ENCODE peak calls at places on chromosomes 7 and 10, in ten cellular contexts. One of them, this sample, is unnamed.

GRCh38 chr7:139548302-139549028 is 25.0 kb downstream of the CLEC2L start:
- DNase-seq in coronary artery: no peak
- DNase-seq in RWPE1: no peak
- DNase-seq in cardiac muscle cell: no peak
- DNase-seq in IMR-90: no peak
- DNase-seq in ovary: no peak
- DNase-seq in astrocyte of the cerebellum: no peak
- DNase-seq in GM12864: no peak
- DNase-seq in GM06990: no peak
- DNase-seq in B cell: no peak
- DNase-seq in this sample: no peak

GRCh38 chr10:70481831-70482530 is 3.4 kb downstream of the PALD1 start:
- DNase-seq in coronary artery: no peak
- DNase-seq in RWPE1: no peak
- DNase-seq in cardiac muscle cell: peak; percentile 41
- DNase-seq in IMR-90: no peak
- DNase-seq in ovary: peak; percentile 46
- DNase-seq in astrocyte of the cerebellum: no peak
- DNase-seq in GM12864: no peak
- DNase-seq in GM06990: no peak
- DNase-seq in B cell: no peak
- DNase-seq in this sample: peak; percentile 23

GRCh38 chr7:38300175-38300574 is 26.7 kb upstream of the TARP start:
- DNase-seq in coronary artery: no peak
- DNase-seq in RWPE1: no peak
- DNase-seq in cardiac muscle cell: no peak
- DNase-seq in IMR-90: no peak
- DNase-seq in ovary: no peak
- DNase-seq in astrocyte of the cerebellum: no peak
- DNase-seq in GM12864: no peak
- DNase-seq in GM06990: no peak
- DNase-seq in B cell: no peak
- DNase-seq in this sample: no peak

GRCh38 chr7:11252011-11252607 is 278.4 kb downstream of the PHF14 start:
- DNase-seq in coronary artery: no peak
- DNase-seq in RWPE1: no peak
- DNase-seq in cardiac muscle cell: no peak
- DNase-seq in IMR-90: no peak
- DNase-seq in ovary: no peak
- DNase-seq in astrocyte of the cerebellum: no peak
- DNase-seq in GM12864: no peak
- DNase-seq in GM06990: no peak
- DNase-seq in B cell: no peak
- DNase-seq in this sample: no peak

GRCh38 chr7:29806793-29807178 is 478 bp downstream of the WIPF3 start:
- DNase-seq in coronary artery: no peak
- DNase-seq in RWPE1: no peak
- DNase-seq in cardiac muscle cell: no peak
- DNase-seq in IMR-90: no peak
- DNase-seq in ovary: peak; percentile 36
- DNase-seq in astrocyte of the cerebellum: no peak
- DNase-seq in GM12864: no peak
- DNase-seq in GM06990: no peak
- DNase-seq in B cell: no peak
- DNase-seq in this sample: no peak

GRCh38 chr10:14414901-14415300 is 84.2 kb upstream of the FRMD4A start:
- DNase-seq in coronary artery: no peak
- DNase-seq in RWPE1: no peak
- DNase-seq in cardiac muscle cell: no peak
- DNase-seq in IMR-90: peak; percentile 85
- DNase-seq in ovary: no peak
- DNase-seq in astrocyte of the cerebellum: peak; percentile 45
- DNase-seq in GM12864: no peak
- DNase-seq in GM06990: no peak
- DNase-seq in B cell: no peak
- DNase-seq in this sample: no peak

GRCh38 chr10:68333905-68334431 is 1.2 kb upstream of the PBLD start:
- DNase-seq in coronary artery: no peak
- DNase-seq in RWPE1: no peak
- DNase-seq in cardiac muscle cell: no peak
- DNase-seq in IMR-90: no peak
- DNase-seq in ovary: no peak
- DNase-seq in astrocyte of the cerebellum: no peak
- DNase-seq in GM12864: no peak
- DNase-seq in GM06990: no peak
- DNase-seq in B cell: no peak
- DNase-seq in this sample: no peak

GRCh38 chr7:75842836-75843446 is 29.3 kb upstream of the CCL24 start:
- DNase-seq in coronary artery: no peak
- DNase-seq in RWPE1: peak; percentile 85
- DNase-seq in cardiac muscle cell: no peak
- DNase-seq in IMR-90: peak; percentile 93
- DNase-seq in ovary: peak; percentile 31
- DNase-seq in astrocyte of the cerebellum: peak; percentile 66
- DNase-seq in GM12864: peak; percentile 50
- DNase-seq in GM06990: peak; percentile 64
- DNase-seq in B cell: no peak
- DNase-seq in this sample: no peak

GRCh38 chr7:999149-999883 is 16.3 kb downstream of the CYP2W1 start:
- DNase-seq in coronary artery: no peak
- DNase-seq in RWPE1: no peak
- DNase-seq in cardiac muscle cell: no peak
- DNase-seq in IMR-90: no peak
- DNase-seq in ovary: no peak
- DNase-seq in astrocyte of the cerebellum: no peak
- DNase-seq in GM12864: no peak
- DNase-seq in GM06990: no peak
- DNase-seq in B cell: no peak
- DNase-seq in this sample: no peak

GRCh38 chr7:999921-1000593 is 17.1 kb downstream of the CYP2W1 start:
- DNase-seq in coronary artery: no peak
- DNase-seq in RWPE1: no peak
- DNase-seq in cardiac muscle cell: no peak
- DNase-seq in IMR-90: no peak
- DNase-seq in ovary: no peak
- DNase-seq in astrocyte of the cerebellum: no peak
- DNase-seq in GM12864: peak; percentile 68
- DNase-seq in GM06990: peak; percentile 65
- DNase-seq in B cell: peak; percentile 42
- DNase-seq in this sample: no peak

GRCh38 chr7:995571-995970 is 12.6 kb downstream of the CYP2W1 start:
- DNase-seq in coronary artery: no peak
- DNase-seq in RWPE1: no peak
- DNase-seq in cardiac muscle cell: no peak
- DNase-seq in IMR-90: no peak
- DNase-seq in ovary: no peak
- DNase-seq in astrocyte of the cerebellum: no peak
- DNase-seq in GM12864: no peak
- DNase-seq in GM06990: no peak
- DNase-seq in B cell: no peak
- DNase-seq in this sample: no peak

GRCh38 chr7:996089-996872 is 13.3 kb downstream of the CYP2W1 start:
- DNase-seq in coronary artery: no peak
- DNase-seq in RWPE1: no peak
- DNase-seq in cardiac muscle cell: no peak
- DNase-seq in IMR-90: no peak
- DNase-seq in ovary: no peak
- DNase-seq in astrocyte of the cerebellum: no peak
- DNase-seq in GM12864: no peak
- DNase-seq in GM06990: no peak
- DNase-seq in B cell: no peak
- DNase-seq in this sample: no peak

GRCh38 chr7:997404-998395 is 14.7 kb downstream of the CYP2W1 start:
- DNase-seq in coronary artery: no peak
- DNase-seq in RWPE1: no peak
- DNase-seq in cardiac muscle cell: no peak
- DNase-seq in IMR-90: no peak
- DNase-seq in ovary: no peak
- DNase-seq in astrocyte of the cerebellum: no peak
- DNase-seq in GM12864: no peak
- DNase-seq in GM06990: no peak
- DNase-seq in B cell: no peak
- DNase-seq in this sample: no peak
- TF ChIP-seq CTCF in coronary artery: no peak
- TF ChIP-seq CTCF in RWPE1: no peak
- TF ChIP-seq CTCF in cardiac muscle cell: no peak
- TF ChIP-seq CTCF in IMR-90: no peak
- TF ChIP-seq CTCF in ovary: no peak
- TF ChIP-seq CTCF in astrocyte of the cerebellum: no peak
- TF ChIP-seq CTCF in GM12864: no peak
- TF ChIP-seq CTCF in GM06990: no peak
- TF ChIP-seq CTCF in B cell: peak; percentile 8
- TF ChIP-seq CTCF in this sample: no peak

GRCh38 chr10:110192552-110192951 is 14.9 kb upstream of the MXI1 start:
- DNase-seq in coronary artery: no peak
- DNase-seq in RWPE1: no peak
- DNase-seq in cardiac muscle cell: no peak
- DNase-seq in IMR-90: no peak
- DNase-seq in ovary: no peak
- DNase-seq in astrocyte of the cerebellum: no peak
- DNase-seq in GM12864: no peak
- DNase-seq in GM06990: no peak
- DNase-seq in B cell: no peak
- DNase-seq in this sample: no peak
- TF ChIP-seq CTCF in coronary artery: no peak
- TF ChIP-seq CTCF in RWPE1: no peak
- TF ChIP-seq CTCF in cardiac muscle cell: peak; percentile 13
- TF ChIP-seq CTCF in IMR-90: no peak
- TF ChIP-seq CTCF in ovary: no peak
- TF ChIP-seq CTCF in astrocyte of the cerebellum: no peak
- TF ChIP-seq CTCF in GM12864: peak; percentile 29
- TF ChIP-seq CTCF in GM06990: peak; percentile 19
- TF ChIP-seq CTCF in B cell: no peak
- TF ChIP-seq CTCF in this sample: no peak

GRCh38 chr10:5590816-5591215 is 66.1 kb downstream of the CALML3 start:
- DNase-seq in coronary artery: no peak
- DNase-seq in RWPE1: no peak
- DNase-seq in cardiac muscle cell: peak; percentile 40
- DNase-seq in IMR-90: no peak
- DNase-seq in ovary: no peak
- DNase-seq in astrocyte of the cerebellum: no peak
- DNase-seq in GM12864: no peak
- DNase-seq in GM06990: no peak
- DNase-seq in B cell: no peak
- DNase-seq in this sample: no peak

GRCh38 chr10:5589071-5589962 is 64.6 kb downstream of the CALML3 start:
- DNase-seq in coronary artery: no peak
- DNase-seq in RWPE1: no peak
- DNase-seq in cardiac muscle cell: no peak
- DNase-seq in IMR-90: no peak
- DNase-seq in ovary: no peak
- DNase-seq in astrocyte of the cerebellum: no peak
- DNase-seq in GM12864: no peak
- DNase-seq in GM06990: no peak
- DNase-seq in B cell: no peak
- DNase-seq in this sample: no peak

GRCh38 chr10:5591336-5591824 is 66.6 kb downstream of the CALML3 start:
- DNase-seq in coronary artery: no peak
- DNase-seq in RWPE1: no peak
- DNase-seq in cardiac muscle cell: no peak
- DNase-seq in IMR-90: no peak
- DNase-seq in ovary: no peak
- DNase-seq in astrocyte of the cerebellum: no peak
- DNase-seq in GM12864: no peak
- DNase-seq in GM06990: no peak
- DNase-seq in B cell: no peak
- DNase-seq in this sample: no peak

GRCh38 chr10:5588603-5589002 is 63.8 kb downstream of the CALML3 start:
- DNase-seq in coronary artery: no peak
- DNase-seq in RWPE1: no peak
- DNase-seq in cardiac muscle cell: no peak
- DNase-seq in IMR-90: no peak
- DNase-seq in ovary: no peak
- DNase-seq in astrocyte of the cerebellum: no peak
- DNase-seq in GM12864: no peak
- DNase-seq in GM06990: no peak
- DNase-seq in B cell: no peak
- DNase-seq in this sample: no peak

DNA sequence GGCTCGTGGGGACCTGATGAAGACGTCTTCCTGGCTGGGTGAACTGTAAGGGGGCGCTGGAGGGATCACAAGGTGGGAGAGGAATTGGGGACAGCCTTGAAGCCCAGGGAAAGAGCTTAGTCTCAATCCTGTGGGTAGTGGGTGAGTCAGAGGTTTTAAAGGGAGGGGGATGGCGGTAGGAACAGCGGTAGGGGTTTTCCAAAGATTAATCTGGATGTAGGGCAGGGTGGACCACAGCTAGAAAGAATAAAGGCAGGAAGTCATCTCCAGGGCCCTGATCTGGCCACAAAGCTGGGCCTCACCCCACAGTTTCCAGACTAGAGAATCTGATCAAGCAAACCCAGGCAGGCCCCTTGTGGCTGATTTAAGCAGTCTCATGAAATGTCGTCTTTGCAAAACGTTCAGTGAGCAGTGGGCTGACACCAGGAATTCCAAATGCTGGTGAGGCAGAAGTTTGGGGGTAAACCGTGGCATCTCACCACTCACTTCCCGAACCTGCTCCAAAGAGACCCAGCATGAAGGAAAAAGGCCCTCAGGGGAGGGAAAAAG is 65.3 kb downstream of the CALML3 start:
- DNase-seq in coronary artery: no peak
- DNase-seq in RWPE1: no peak
- DNase-seq in cardiac muscle cell: no peak
- DNase-seq in IMR-90: peak; percentile 76
- DNase-seq in ovary: no peak
- DNase-seq in astrocyte of the cerebellum: peak; percentile 53
- DNase-seq in GM12864: no peak
- DNase-seq in GM06990: no peak
- DNase-seq in B cell: no peak
- DNase-seq in this sample: no peak
- TF ChIP-seq CTCF in coronary artery: no peak
- TF ChIP-seq CTCF in RWPE1: no peak
- TF ChIP-seq CTCF in cardiac muscle cell: peak; percentile 39
- TF ChIP-seq CTCF in IMR-90: peak; percentile 27
- TF ChIP-seq CTCF in ovary: no peak
- TF ChIP-seq CTCF in astrocyte of the cerebellum: peak; percentile 59
- TF ChIP-seq CTCF in GM12864: peak; percentile 15
- TF ChIP-seq CTCF in GM06990: no peak
- TF ChIP-seq CTCF in B cell: no peak
- TF ChIP-seq CTCF in this sample: no peak

GRCh38 chr7:32941996-32942782 is 15.1 kb upstream of the FKBP9 start:
- DNase-seq in coronary artery: peak; percentile 80
- DNase-seq in RWPE1: peak; percentile 58
- DNase-seq in cardiac muscle cell: peak; percentile 53
- DNase-seq in IMR-90: peak; percentile 32
- DNase-seq in ovary: peak; percentile 71
- DNase-seq in astrocyte of the cerebellum: no peak
- DNase-seq in GM12864: peak; percentile 16
- DNase-seq in GM06990: peak; percentile 71
- DNase-seq in B cell: peak; percentile 79
- DNase-seq in this sample: peak; percentile 66

GRCh38 chr7:32941181-32941995 is 15.9 kb upstream of the FKBP9 start:
- DNase-seq in coronary artery: no peak
- DNase-seq in RWPE1: no peak
- DNase-seq in cardiac muscle cell: no peak
- DNase-seq in IMR-90: no peak
- DNase-seq in ovary: no peak
- DNase-seq in astrocyte of the cerebellum: no peak
- DNase-seq in GM12864: no peak
- DNase-seq in GM06990: no peak
- DNase-seq in B cell: no peak
- DNase-seq in this sample: no peak

GRCh38 chr7:32943654-32944030 is 13.6 kb upstream of the FKBP9 start:
- DNase-seq in coronary artery: no peak
- DNase-seq in RWPE1: no peak
- DNase-seq in cardiac muscle cell: no peak
- DNase-seq in IMR-90: no peak
- DNase-seq in ovary: no peak
- DNase-seq in astrocyte of the cerebellum: no peak
- DNase-seq in GM12864: no peak
- DNase-seq in GM06990: no peak
- DNase-seq in B cell: no peak
- DNase-seq in this sample: no peak

GRCh38 chr7:32947420-32947983 is 9.7 kb upstream of the FKBP9 start:
- DNase-seq in coronary artery: no peak
- DNase-seq in RWPE1: no peak
- DNase-seq in cardiac muscle cell: no peak
- DNase-seq in IMR-90: no peak
- DNase-seq in ovary: no peak
- DNase-seq in astrocyte of the cerebellum: no peak
- DNase-seq in GM12864: no peak
- DNase-seq in GM06990: no peak
- DNase-seq in B cell: no peak
- DNase-seq in this sample: no peak

GRCh38 chr7:32942783-32943653 is 14.2 kb upstream of the FKBP9 start:
- DNase-seq in coronary artery: peak; percentile 86
- DNase-seq in RWPE1: peak; percentile 87
- DNase-seq in cardiac muscle cell: peak; percentile 86
- DNase-seq in IMR-90: peak; percentile 71
- DNase-seq in ovary: peak; percentile 75
- DNase-seq in astrocyte of the cerebellum: no peak
- DNase-seq in GM12864: no peak
- DNase-seq in GM06990: peak; percentile 79
- DNase-seq in B cell: peak; percentile 82
- DNase-seq in this sample: peak; percentile 76
- TF ChIP-seq CTCF in coronary artery: peak; percentile 47
- TF ChIP-seq CTCF in RWPE1: peak; percentile 92
- TF ChIP-seq CTCF in cardiac muscle cell: peak; percentile 52
- TF ChIP-seq CTCF in IMR-90: peak; percentile 70
- TF ChIP-seq CTCF in ovary: peak; percentile 50
- TF ChIP-seq CTCF in astrocyte of the cerebellum: peak; percentile 51
- TF ChIP-seq CTCF in GM12864: peak; percentile 62
- TF ChIP-seq CTCF in GM06990: peak; percentile 35
- TF ChIP-seq CTCF in B cell: peak; percentile 70
- TF ChIP-seq CTCF in this sample: peak; percentile 31

This sample was measured in body of pancreas.